ENCODE peak calls at places on chromosomes 7 and 10, in four cellular contexts. X is WERI-Rb-1, D is cardiac fibroblast, H is foreskin fibroblast. A is an unnamed sample.
A peak's percentile ranks its signal among the peaks of the same experiment; 100 is the strongest.

GRCh38 chr7:141455686-141456085 is 95.5 kb upstream of the AGK start:
- DNase-seq in X (no peak), D (no peak), H (no peak), A (no peak)

GRCh38 chr7:150406565-150407421 is 27.7 kb downstream of the ZNF775 start:
- DNase-seq in X (no peak), D (no peak), H (no peak), A (no peak)

GRCh38 chr10:133336131-133337078 is at the start of gene CALY:
- DNase-seq in X (peak; percentile 65), D (no peak), H (no peak), A (no peak)

GRCh38 chr7:80858141-80858903 is 60.5 kb downstream of the SEMA3C start:
- DNase-seq in X (no peak), D (peak; percentile 53), H (peak; percentile 21), A (no peak)

GRCh38 chr7:155863721-155864151 is 51.5 kb upstream of the SHH start:
- DNase-seq in X (no peak), D (no peak), H (no peak), A (no peak)

GRCh38 chr7:43294080-43294630 is 181.7 kb downstream of the HECW1 start:
- DNase-seq in X (no peak), D (peak; percentile 76), H (peak; percentile 76), A (peak; percentile 34)

GRCh38 chr7:75650671-75651070 is 88.1 kb downstream of the HIP1 start:
- DNase-seq in X (peak; percentile 68), D (no peak), H (no peak), A (no peak)

GRCh38 chr10:47402681-47403301 is 18.7 kb upstream of the ZNF488 start:
- DNase-seq in X (peak; percentile 29), D (peak; percentile 87), H (peak; percentile 82), A (peak; percentile 69)

GRCh38 chr10:69090687-69091450 is 3.0 kb downstream of the SRGN start:
- DNase-seq in X (no peak), D (peak; percentile 68), H (no peak), A (no peak)

GRCh38 chr10:51683031-51683830 is 16.2 kb downstream of the CSTF2T start:
- DNase-seq in X (no peak), D (peak; percentile 67), H (peak; percentile 51), A (no peak)

GRCh38 chr10:12638103-12638502 is 288.8 kb downstream of the CAMK1D start:
- DNase-seq in X (peak; percentile 14), D (no peak), H (no peak), A (no peak)

GRCh38 chr10:34507217-34507616 is 307.9 kb downstream of the PARD3 start:
- DNase-seq in X (no peak), D (no peak), H (no peak), A (no peak)

GRCh38 chr10:14673189-14673947 is 101.3 kb downstream of the FAM107B start:
- DNase-seq in X (no peak), D (no peak), H (no peak), A (no peak)

GRCh38 chr7:107725138-107725740 is 18.7 kb upstream of the CBLL1 start:
- DNase-seq in X (peak; percentile 19), D (peak; percentile 83), H (peak; percentile 30), A (peak; percentile 12)

GRCh38 chr7:44287488-44288380 is 37.7 kb downstream of the CAMK2B start:
- DNase-seq in X (peak; percentile 4), D (no peak), H (no peak), A (no peak)

GRCh38 chr10:1527951-1528350 is 209.4 kb downstream of the ADARB2 start:
- DNase-seq in X (no peak), D (no peak), H (no peak), A (no peak)

GRCh38 chr10:100008142-100008522 is 1.6 kb downstream of the DNMBP start:
- DNase-seq in X (no peak), D (peak; percentile 63), H (peak; percentile 56), A (no peak)

GRCh38 chr7:25255603-25256320 is 27.5 kb upstream of the NPVF start:
- DNase-seq in X (peak; percentile 84), D (no peak), H (no peak), A (no peak)

GRCh38 chr10:50312464-50313437 is 61.4 kb upstream of the ASAH2 start:
- DNase-seq in X (no peak), D (peak; percentile 92), H (peak; percentile 82), A (no peak)

GRCh38 chr7:95871078-95871848 is 98.9 kb downstream of the DYNC1I1 start:
- DNase-seq in X (peak; percentile 38), D (peak; percentile 72), H (peak; percentile 7), A (no peak)

GRCh38 chr7:74093671-74094223 is 10.1 kb downstream of the LIMK1 start:
- DNase-seq in X (no peak), D (no peak), H (no peak), A (no peak)

GRCh38 chr7:106291247-106291646 is 6.5 kb upstream of the NAMPT start:
- DNase-seq in X (no peak), D (no peak), H (no peak), A (no peak)

GRCh38 chr7:48472640-48473039 is 301.4 kb downstream of the ABCA13 start:
- DNase-seq in X (no peak), D (no peak), H (no peak), A (no peak)

GRCh38 chr10:436911-437665 is 252.4 kb downstream of the DIP2C start:
- DNase-seq in X (no peak), D (no peak), H (no peak), A (no peak)

GRCh38 chr10:69567920-69568319 is 5.3 kb downstream of the NEUROG3 start:
- DNase-seq in X (no peak), D (peak; percentile 72), H (peak; percentile 33), A (peak; percentile 4)

GRCh38 chr10:12201543-12201942 is 5.6 kb downstream of the CDC123 start:
- DNase-seq in X (no peak), D (no peak), H (no peak), A (no peak)

GRCh38 chr10:112376578-112376855 is 2.6 kb downstream of the ACSL5 start:
- DNase-seq in X (no peak), D (no peak), H (no peak), A (no peak)

GRCh38 chr7:139993592-139993991 is 69.2 kb downstream of the PARP12 start:
- DNase-seq in X (no peak), D (no peak), H (no peak), A (no peak)

GRCh38 chr10:44105643-44106042 is 279.3 kb downstream of the CXCL12 start:
- DNase-seq in X (no peak), D (no peak), H (no peak), A (no peak)

GRCh38 chr7:142248-142955 is 50.0 kb upstream of the FAM20C start:
- DNase-seq in X (no peak), D (no peak), H (peak; percentile 50), A (no peak)

GRCh38 chr7:37732253-37732652 is 48.7 kb downstream of the GPR141 start:
- DNase-seq in X (peak; percentile 64), D (peak; percentile 2), H (no peak), A (no peak)

GRCh38 chr10:5142199-5142598 is 42.8 kb downstream of the AKR1C8 start:
- DNase-seq in X (no peak), D (no peak), H (no peak), A (no peak)

GRCh38 chr7:103833401-103833800 is 156.1 kb downstream of the RELN start:
- DNase-seq in X (no peak), D (no peak), H (no peak), A (no peak)

GRCh38 chr7:45021604-45022296 is 21.7 kb downstream of the CCM2 start:
- DNase-seq in X (no peak), D (peak; percentile 76), H (peak; percentile 30), A (no peak)

GRCh38 chr10:11330383-11331020 is 280.9 kb downstream of the USP6NL start:
- DNase-seq in X (no peak), D (peak; percentile 66), H (peak; percentile 48), A (peak; percentile 43)

GRCh38 chr7:20191044-20191867 is 25.9 kb downstream of the MACC1 start:
- DNase-seq in X (no peak), D (no peak), H (no peak), A (no peak)
- H3K4me3 ChIP-seq in X (no peak overlapping the region), D (no peak overlapping the region), H (no peak overlapping the region), A (no peak overlapping the region)

GRCh38 chr10:75926763-75927162 is 495.3 kb downstream of the LRMDA start:
- DNase-seq in X (no peak), D (no peak), H (peak; percentile 10), A (no peak)
- TF ChIP-seq CTCF in X (no peak), D (no peak), H (no peak), A (peak; percentile 96)

DNA sequence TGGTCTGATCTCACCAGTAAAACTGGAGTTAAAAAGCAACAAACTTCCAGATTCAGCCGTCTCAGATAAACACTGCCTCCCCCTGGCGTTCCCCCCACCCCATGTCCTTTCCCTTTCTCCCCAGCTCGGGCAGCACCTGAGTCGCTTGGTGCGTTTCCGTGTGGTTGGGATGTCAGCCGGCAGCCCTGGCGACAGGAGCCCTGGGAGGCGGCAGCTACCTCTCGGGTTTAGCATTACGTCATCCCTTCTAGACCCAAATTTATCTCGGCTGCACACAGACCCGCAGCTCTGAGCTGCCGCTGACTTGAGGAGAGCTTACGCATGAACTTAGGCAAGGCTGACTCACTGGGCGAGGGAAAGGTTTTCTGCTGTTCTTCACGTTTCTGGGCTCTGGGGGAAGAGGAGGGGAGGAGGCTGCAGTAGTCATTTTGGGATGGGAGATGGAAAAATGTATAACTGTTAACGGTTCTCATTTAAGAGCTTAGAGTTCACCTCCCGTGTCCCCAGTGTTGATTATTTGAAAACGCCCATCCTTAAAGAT is 14.4 kb downstream of the MXI1 start:
- DNase-seq in X (peak; percentile 37), D (peak; percentile 96), H (peak; percentile 95), A (peak; percentile 60)
- H3K4me3 ChIP-seq in X (no peak overlapping the region), D (peak overlapping the region; percentile 37), H (peak overlapping the region; percentile 42), A (peak overlapping the region; percentile 53)

DNA sequence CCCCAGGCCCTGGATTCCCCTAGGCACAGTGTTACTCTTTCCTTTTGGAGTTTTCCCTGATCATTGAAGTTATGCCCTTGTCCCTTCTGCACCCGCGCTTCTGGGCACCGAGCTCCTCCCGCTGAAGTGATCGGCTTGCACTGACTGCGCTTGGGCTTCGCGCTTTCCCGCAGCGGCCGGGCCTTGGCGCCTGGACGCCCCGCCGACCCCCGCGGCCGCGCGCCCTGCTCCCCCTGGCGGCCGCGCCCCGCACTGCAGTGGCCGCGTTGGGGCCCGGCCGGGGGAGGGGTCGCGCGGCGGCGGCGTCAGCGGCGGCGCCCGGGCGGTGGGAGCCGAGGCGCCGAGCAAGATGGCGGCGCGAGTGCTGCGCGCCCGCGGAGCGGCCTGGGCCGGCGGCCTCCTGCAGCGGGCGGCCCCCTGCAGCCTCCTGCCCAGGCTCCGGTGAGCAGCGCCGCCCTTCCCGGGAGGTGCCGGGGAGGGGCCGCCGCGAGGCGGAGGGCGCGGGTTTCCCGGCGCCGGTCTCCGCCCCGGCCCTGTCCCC is at the start of gene NIPSNAP2:
- DNase-seq in X (peak; percentile 66), D (peak; percentile 43), H (peak; percentile 37), A (no peak)
- TF ChIP-seq CTCF in X (peak; percentile 44), D (no peak), H (no peak), A (no peak)